ENCODE peak calls at places on chromosome X, in eight cellular contexts. P is lower leg skin, H is body of pancreas, V is retinal pigment epithelial cell, A is astrocyte of the cerebellum, O is suprapubic skin, Q is mucosa of descending colon, X is AG10803. C is an unnamed sample.
A peak's percentile ranks its signal among the peaks of the same experiment; 100 is the strongest.

GRCh38 chrX:6095469-6095868 is 133.2 kb downstream of the NLGN4X start:
- DNase-seq in A (no peak), X (no peak), Q (no peak), P (no peak), H (no peak), V (no peak), O (no peak), C (no peak)

GRCh38 chrX:20315140-20315539 is 48.4 kb upstream of the RPS6KA3 start:
- DNase-seq in O (no peak), X (no peak), A (no peak), Q (no peak), H (no peak), P (no peak), V (no peak), C (peak; percentile 22)

GRCh38 chrX:42131856-42132255 is 208.5 kb upstream of the CASK start:
- DNase-seq in P (peak; percentile 18), O (no peak), A (no peak), H (no peak), Q (no peak), X (no peak), V (no peak), C (peak; percentile 13)

GRCh38 chrX:129731228-129731627 is 7.6 kb upstream of the XPNPEP2 start:
- DNase-seq in A (no peak), P (no peak), V (no peak), Q (no peak), X (no peak), H (no peak), O (no peak), C (no peak)

GRCh38 chrX:39582091-39582490 is 515.7 kb downstream of the BCOR start:
- DNase-seq in V (no peak), A (no peak), O (no peak), P (no peak), X (no peak), H (peak; percentile 67), Q (no peak), C (peak; percentile 2)

GRCh38 chrX:129791336-129791735 is 11.6 kb downstream of the SASH3 start:
- DNase-seq in A (no peak), X (no peak), H (no peak), Q (no peak), P (no peak), V (no peak), O (no peak), C (no peak)

GRCh38 chrX:45900751-45901150 is 644.5 kb downstream of the ZNF674 start:
- DNase-seq in H (no peak), A (peak; percentile 73), Q (no peak), X (peak; percentile 70), P (no peak), V (no peak), O (no peak), C (peak; percentile 39)

GRCh38 chrX:96984538-96984937 is 100.8 kb downstream of the RPA4 start:
- DNase-seq in X (no peak), O (no peak), H (no peak), A (no peak), Q (no peak), P (no peak), V (no peak), C (no peak)

GRCh38 chrX:55163171-55163570 is 57.0 kb upstream of the PAGE5 start:
- DNase-seq in O (no peak), Q (no peak), V (no peak), H (no peak), P (no peak), A (no peak), X (no peak), C (no peak)

GRCh38 chrX:40177942-40178715 is 80.4 kb upstream of the BCOR start:
- DNase-seq in V (no peak), A (no peak), P (no peak), O (no peak), Q (no peak), X (no peak), H (no peak), C (no peak)

DNA sequence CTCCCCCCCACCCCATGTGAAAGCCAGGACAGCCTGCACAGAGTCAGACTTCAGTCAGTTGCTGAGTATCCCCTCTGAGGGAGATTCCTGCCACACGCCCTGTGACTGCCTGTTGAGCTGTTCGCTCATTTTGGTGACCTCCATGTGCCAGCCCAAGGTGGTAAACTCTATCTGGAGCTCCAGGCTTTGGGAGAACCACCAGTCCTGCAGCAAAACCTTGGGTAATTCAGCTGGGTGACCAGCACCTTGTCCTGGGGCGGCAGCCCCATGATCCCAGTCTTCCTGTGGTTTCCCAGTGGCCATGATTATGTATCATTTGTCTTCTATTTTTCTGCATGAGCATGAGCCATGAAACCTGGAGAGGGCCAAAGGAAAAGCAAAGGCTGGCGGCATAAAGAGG is 73.4 kb downstream of the NBDY start:
- DNase-seq in X (no peak), P (no peak), Q (no peak), V (no peak), H (no peak), O (peak; percentile 36), A (no peak), C (no peak)
- H3K4me3 ChIP-seq in X (no peak overlapping the region), P (no peak overlapping the region), Q (no peak overlapping the region), V (no peak overlapping the region), H (no peak overlapping the region), O (no peak overlapping the region), A (no peak overlapping the region), C (no peak overlapping the region)

DNA sequence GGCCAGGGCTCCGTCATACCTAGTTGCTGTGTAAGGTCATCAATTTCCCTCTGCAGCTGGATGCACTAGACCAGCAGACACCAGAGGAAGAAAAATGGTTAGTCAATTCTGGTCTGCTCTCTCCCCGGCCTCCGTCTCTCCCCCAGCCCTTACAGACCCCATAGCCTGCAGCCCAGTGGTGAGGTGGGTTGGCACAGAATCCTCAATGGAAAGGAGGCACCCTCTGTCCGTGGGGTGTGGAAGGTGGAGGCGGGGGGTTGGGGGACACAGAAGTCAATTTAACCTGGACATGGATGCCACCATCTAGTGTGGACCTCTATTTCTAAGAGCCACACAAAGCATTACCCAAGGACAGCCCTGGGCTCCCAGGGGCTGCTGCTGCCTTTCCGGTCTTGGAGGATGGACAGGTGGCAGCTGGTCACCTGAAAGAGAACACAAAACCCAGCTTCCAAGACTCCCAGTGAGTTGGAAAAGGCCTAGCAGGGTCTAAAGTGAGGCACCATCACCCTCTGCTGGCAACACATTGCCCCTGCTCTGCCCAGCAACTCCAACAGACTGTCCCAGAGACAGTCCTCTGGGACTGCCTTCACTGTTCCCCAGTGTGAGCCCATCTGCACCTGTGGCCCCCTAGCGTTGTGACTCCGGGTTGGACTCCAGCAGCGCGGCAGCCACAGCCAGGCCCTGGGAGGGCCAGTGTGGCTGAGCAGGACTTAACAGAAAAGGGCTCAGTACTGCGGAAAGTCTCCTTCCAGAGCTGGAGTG is 40.1 kb upstream of the NHSL2 start:
- DNase-seq in X (no peak), H (no peak), A (no peak), O (no peak), V (no peak), P (no peak), Q (no peak), C (peak; percentile 6)
- TF ChIP-seq CTCF in X (peak; percentile 8), H (peak; percentile 4), A (peak; percentile 39), O (no peak), V (peak; percentile 50), P (no peak), Q (no peak), C (no peak)

DNA sequence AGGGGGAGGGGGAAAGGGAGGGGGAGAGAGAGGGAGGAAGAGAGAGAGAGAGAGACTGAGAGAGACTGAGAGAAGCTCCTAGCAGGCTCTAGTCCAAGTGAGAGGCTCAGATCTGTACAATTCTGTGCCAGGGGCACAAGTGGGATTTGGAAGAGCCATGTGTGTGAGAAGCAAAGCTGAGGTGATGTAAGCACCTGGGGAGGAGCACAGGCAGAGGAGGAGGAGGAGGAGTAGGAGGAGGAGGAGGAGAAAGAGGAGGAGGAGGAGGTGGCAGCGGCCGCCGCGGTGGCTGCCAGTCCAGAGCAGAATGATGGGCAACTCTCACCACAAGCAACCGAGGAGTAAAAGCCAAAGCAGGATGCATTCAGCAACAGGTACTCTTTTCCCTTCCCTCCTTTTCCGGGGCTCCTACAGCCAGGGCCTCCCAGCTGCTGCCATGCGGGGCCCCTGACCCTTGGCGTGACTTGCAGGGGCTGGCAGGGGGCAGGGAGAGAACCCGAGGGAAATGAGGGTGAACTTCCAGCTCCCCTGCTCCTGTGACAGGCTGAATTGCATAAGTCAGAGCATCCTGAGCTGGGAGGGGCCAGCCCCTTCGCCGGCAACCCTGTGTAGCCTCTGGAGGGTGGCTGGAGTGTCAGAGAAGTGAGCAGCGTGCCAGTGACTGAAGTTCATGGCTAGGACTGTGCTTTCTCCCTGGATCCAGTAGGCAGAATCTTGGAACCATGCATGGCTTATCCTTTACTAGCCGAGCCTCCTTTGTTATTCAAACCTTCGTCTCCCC is 62.1 kb downstream of the RTL5 start:
- DNase-seq in P (no peak), A (no peak), Q (no peak), X (no peak), V (no peak), O (no peak), H (no peak), C (no peak)
- H3K4me3 ChIP-seq in P (no peak overlapping the region), A (peak overlapping the region; percentile 6), Q (no peak overlapping the region), X (no peak overlapping the region), V (peak overlapping the region; percentile 29), O (peak overlapping the region; percentile 9), H (no peak overlapping the region), C (no peak overlapping the region)

DNA sequence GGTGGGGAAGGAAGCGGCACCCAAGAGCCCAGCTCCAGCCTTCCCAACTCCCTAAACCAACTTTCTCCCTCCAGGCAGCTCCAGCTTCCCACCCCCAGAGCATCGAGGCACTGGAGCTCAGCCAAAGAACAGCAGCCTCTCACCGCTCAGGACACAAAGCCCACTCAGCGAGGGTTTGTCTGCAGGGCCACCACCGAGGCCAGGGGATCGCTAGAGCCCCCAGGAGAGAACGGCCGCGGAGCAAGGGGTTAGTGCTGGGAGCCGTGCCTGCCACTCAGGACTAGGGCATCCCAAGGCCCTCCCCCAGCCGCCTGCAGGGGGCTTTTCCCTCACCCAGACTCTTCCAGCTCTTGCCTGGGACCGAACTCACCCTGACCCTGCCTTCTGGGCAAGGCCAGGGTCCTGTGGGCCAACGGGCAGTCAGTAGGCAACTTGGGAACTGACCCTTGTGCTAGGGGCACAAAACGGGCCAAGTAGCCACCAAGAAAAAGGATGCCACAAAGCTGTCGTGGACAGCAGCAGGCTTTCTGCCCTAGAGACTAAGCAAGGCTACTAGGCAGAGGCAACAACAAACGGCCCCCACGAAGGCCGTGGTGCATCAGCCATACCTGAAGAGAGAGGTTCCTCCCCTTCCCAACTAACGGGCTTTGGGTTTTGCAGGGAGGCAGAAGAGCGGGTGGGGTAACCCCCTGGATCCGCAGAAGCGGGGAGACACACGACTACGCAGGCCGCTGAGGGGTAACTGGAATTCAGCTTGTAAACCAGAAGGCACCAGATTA is 2.3 kb downstream of the HCFC1 start:
- DNase-seq in Q (no peak), X (no peak), V (no peak), P (no peak), O (peak; percentile 65), H (no peak), A (no peak), C (no peak)
- TF ChIP-seq CTCF in Q (no peak), X (no peak), V (no peak), P (no peak), O (no peak), H (no peak), A (no peak), C (no peak)